ENCODE peak calls at places on chromosomes 2 and 18, in six cellular contexts. E, J, U, T, A and I are unnamed samples.

GRCh38 chr2:97712693-97713295 is 582 bp upstream of the ZAP70 start:
- DNase-seq in U (no peak), E (peak), J (no peak), T (peak), A (peak), I (no peak)

GRCh38 chr18:12911025-12911927 is 27.2 kb upstream of the PTPN2 start:
- DNase-seq in J (no peak), T (peak), A (peak), U (no peak), E (peak), I (no peak)

GRCh38 chr2:159249955-159250723 is 36.4 kb downstream of the WDSUB1 start:
- DNase-seq in A (no peak), E (no peak), U (no peak), J (peak), T (no peak), I (peak)

GRCh38 chr2:237652181-237652580 is 24.8 kb downstream of the LRRFIP1 start:
- DNase-seq in A (no peak), J (no peak), T (no peak), E (no peak), U (no peak), I (no peak)

GRCh38 chr18:3541549-3542386 is 91.8 kb downstream of the TGIF1 start:
- DNase-seq in T (no peak), J (no peak), U (no peak), A (no peak), E (no peak), I (no peak)

GRCh38 chr2:65351234-65351947 is 81.0 kb downstream of the SPRED2 start:
- DNase-seq in J (no peak), E (peak), U (no peak), T (no peak), A (no peak), I (peak)

GRCh38 chr2:152097291-152098032 is 1.4 kb downstream of the CACNB4 start:
- DNase-seq in A (no peak), J (peak), E (peak), U (no peak), T (no peak), I (peak)

GRCh38 chr2:109297566-109298205 is 168.7 kb downstream of the SH3RF3 start:
- DNase-seq in U (no peak), E (no peak), A (no peak), J (no peak), T (no peak), I (no peak)

GRCh38 chr2:21038403-21039073 is 5.3 kb downstream of the APOB start:
- DNase-seq in A (no peak), T (no peak), J (no peak), E (peak), U (no peak), I (no peak)

GRCh38 chr18:23049698-23050373 is 85.4 kb upstream of the CABLES1 start:
- DNase-seq in E (no peak), U (no peak), T (no peak), A (no peak), J (peak), I (no peak)

GRCh38 chr2:234422242-234422641 is 74.6 kb downstream of the ARL4C start:
- DNase-seq in E (no peak), U (no peak), A (no peak), J (peak), T (peak), I (peak)

GRCh38 chr2:240463866-240464481 is 28.5 kb downstream of the GPC1 start:
- DNase-seq in A (no peak), U (no peak), E (no peak), J (no peak), T (no peak), I (no peak)

GRCh38 chr18:3052411-3052758 is 39.4 kb upstream of the LPIN2 start:
- DNase-seq in A (no peak), J (no peak), E (peak), T (no peak), U (no peak), I (no peak)

GRCh38 chr18:2337552-2338141 is 233.7 kb downstream of the METTL4 start:
- DNase-seq in U (no peak), E (peak), J (peak), T (peak), A (peak), I (peak)

GRCh38 chr2:36333350-36334012 is 22.1 kb upstream of the CRIM1 start:
- DNase-seq in J (peak), E (no peak), U (no peak), A (no peak), T (no peak), I (no peak)